ENCODE peak calls at places on chromosomes 12 and 14, in ten cellular contexts. Q, F, H, P, C, Y, N, X, W and R are unnamed samples.

GRCh38 chr12:68080577-68080976 is 79.0 kb downstream of the IFNG start:
- DNase-seq in Q (no peak), F (no peak), H (no peak), P (no peak), C (no peak), Y (no peak), N (no peak), X (no peak), W (no peak), R (no peak)

GRCh38 chr14:33954016-33954598 is 3.2 kb upstream of the EGLN3 start:
- DNase-seq in Q (no peak), F (no peak), H (no peak), P (no peak), C (no peak), Y (no peak), N (no peak), X (no peak), W (no peak), R (no peak)

GRCh38 chr14:64234877-64235651 is 59.1 kb downstream of the ESR2 start:
- DNase-seq in Q (no peak), F (no peak), H (no peak), P (peak; percentile 56), C (no peak), Y (no peak), N (no peak), X (peak; percentile 36), W (no peak), R (no peak)

GRCh38 chr14:69460093-69460701 is 24.3 kb upstream of the PLEKHD1 start:
- DNase-seq in Q (peak; percentile 79), F (no peak), H (peak; percentile 87), P (peak; percentile 90), C (peak; percentile 77), Y (peak; percentile 39), N (peak; percentile 49), X (peak; percentile 93), W (peak; percentile 72), R (peak; percentile 71)

GRCh38 chr12:124422570-124423523 is 128.0 kb downstream of the RFLNA start:
- DNase-seq in Q (peak; percentile 98), F (peak; percentile 92), H (peak; percentile 98), P (peak; percentile 75), C (peak; percentile 64), Y (peak; percentile 86), N (peak; percentile 95), X (peak; percentile 99), W (peak; percentile 95), R (peak; percentile 86)

GRCh38 chr12:129704232-129704830 is 199.5 kb downstream of the TMEM132D start:
- DNase-seq in Q (no peak), F (no peak), H (no peak), P (no peak), C (no peak), Y (no peak), N (no peak), X (no peak), W (no peak), R (no peak)

GRCh38 chr12:13178568-13179158 is 17.9 kb upstream of the EMP1 start:
- DNase-seq in Q (no peak), F (no peak), H (no peak), P (no peak), C (no peak), Y (no peak), N (peak; percentile 51), X (no peak), W (peak; percentile 86), R (no peak)

GRCh38 chr14:101048766-101049165 is 145.2 kb upstream of the RTL1 start:
- DNase-seq in Q (no peak), F (no peak), H (no peak), P (no peak), C (no peak), Y (no peak), N (no peak), X (no peak), W (no peak), R (no peak)

GRCh38 chr14:24195186-24196070 is at the start of gene TM9SF1:
- DNase-seq in Q (peak; percentile 79), F (peak; percentile 90), H (peak; percentile 97), P (peak; percentile 71), C (peak; percentile 85), Y (peak; percentile 89), N (peak; percentile 93), X (peak; percentile 83), W (peak; percentile 85), R (peak; percentile 63)
- TF ChIP-seq CTCF in Q (no peak), F (no peak), H (no peak), P (no peak), C (no peak), Y (no peak), N (no peak), X (no peak), W (no peak), R (no peak)

GRCh38 chr12:70659077-70659606 is 21.9 kb upstream of the PTPRB start:
- DNase-seq in Q (no peak), F (no peak), H (no peak), P (no peak), C (no peak), Y (no peak), N (no peak), X (no peak), W (no peak), R (no peak)

GRCh38 chr12:70660002-70660604 is 22.9 kb upstream of the PTPRB start:
- DNase-seq in Q (no peak), F (no peak), H (no peak), P (no peak), C (no peak), Y (no peak), N (no peak), X (no peak), W (no peak), R (no peak)

GRCh38 chr12:70661762-70662161 is 24.5 kb upstream of the PTPRB start:
- DNase-seq in Q (no peak), F (no peak), H (no peak), P (peak; percentile 81), C (peak; percentile 56), Y (no peak), N (no peak), X (peak; percentile 84), W (no peak), R (peak; percentile 63)

GRCh38 chr12:70657621-70658286 is 20.5 kb upstream of the PTPRB start:
- DNase-seq in Q (no peak), F (no peak), H (no peak), P (no peak), C (no peak), Y (no peak), N (no peak), X (no peak), W (no peak), R (no peak)

DNA sequence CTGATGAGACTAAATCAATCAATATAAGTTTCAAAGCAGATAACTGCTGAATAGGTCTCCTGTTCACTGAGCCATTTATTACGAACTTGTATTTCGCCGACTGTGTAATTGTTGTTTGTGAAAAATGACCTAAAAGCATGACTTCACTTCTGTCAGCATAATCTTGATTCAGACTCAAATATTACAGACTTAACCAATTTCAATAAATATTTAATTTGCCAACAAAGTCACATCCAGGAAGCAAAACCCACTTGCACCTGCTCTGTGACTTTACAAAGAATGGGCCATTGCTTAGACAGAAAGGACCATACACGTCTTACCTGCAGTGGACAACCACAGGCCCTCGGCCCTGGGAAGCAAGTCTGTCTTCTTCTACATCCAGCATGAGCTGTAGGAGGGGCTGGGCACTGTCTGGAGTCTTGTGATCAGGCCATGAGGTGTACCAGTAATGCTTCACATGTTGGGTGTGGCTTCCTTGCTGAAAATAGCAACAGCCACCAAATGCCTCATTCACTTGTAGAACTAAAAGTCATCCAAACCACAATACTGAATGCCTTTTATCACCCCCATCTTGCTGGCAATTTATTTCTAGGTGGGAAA is 23.5 kb upstream of the PTPRB start:
- DNase-seq in Q (no peak), F (no peak), H (no peak), P (peak; percentile 94), C (no peak), Y (peak; percentile 56), N (peak; percentile 62), X (peak; percentile 91), W (peak; percentile 36), R (peak; percentile 39)
- H3K4me3 ChIP-seq in Q (no peak overlapping the region), F (no peak overlapping the region), H (no peak overlapping the region), P (no peak overlapping the region), C (no peak overlapping the region), Y (no peak overlapping the region), N (no peak overlapping the region), X (no peak overlapping the region), W (no peak overlapping the region), R (no peak overlapping the region)

GRCh38 chr14:104442107-104442551 is 137.4 kb upstream of the C14orf180 start:
- DNase-seq in Q (no peak), F (peak; percentile 65), H (no peak), P (no peak), C (no peak), Y (no peak), N (no peak), X (no peak), W (no peak), R (no peak)

GRCh38 chr14:104442611-104443390 is 136.8 kb upstream of the C14orf180 start:
- DNase-seq in Q (no peak), F (no peak), H (peak; percentile 81), P (no peak), C (no peak), Y (no peak), N (no peak), X (no peak), W (no peak), R (no peak)

GRCh38 chr14:104445086-104445485 is 134.5 kb upstream of the C14orf180 start:
- DNase-seq in Q (no peak), F (no peak), H (peak; percentile 40), P (no peak), C (no peak), Y (no peak), N (no peak), X (no peak), W (no peak), R (no peak)

GRCh38 chr14:104444159-104445030 is 135.2 kb upstream of the C14orf180 start:
- DNase-seq in Q (no peak), F (no peak), H (peak; percentile 64), P (no peak), C (no peak), Y (no peak), N (no peak), X (no peak), W (no peak), R (no peak)

GRCh38 chr14:104443391-104444158 is 136.0 kb upstream of the C14orf180 start:
- DNase-seq in Q (no peak), F (no peak), H (peak; percentile 81), P (no peak), C (no peak), Y (peak; percentile 25), N (no peak), X (no peak), W (no peak), R (no peak)
- TF ChIP-seq CTCF in Q (no peak), F (no peak), H (no peak), P (no peak), C (no peak), Y (no peak), N (no peak), X (no peak), W (no peak), R (no peak)

DNA sequence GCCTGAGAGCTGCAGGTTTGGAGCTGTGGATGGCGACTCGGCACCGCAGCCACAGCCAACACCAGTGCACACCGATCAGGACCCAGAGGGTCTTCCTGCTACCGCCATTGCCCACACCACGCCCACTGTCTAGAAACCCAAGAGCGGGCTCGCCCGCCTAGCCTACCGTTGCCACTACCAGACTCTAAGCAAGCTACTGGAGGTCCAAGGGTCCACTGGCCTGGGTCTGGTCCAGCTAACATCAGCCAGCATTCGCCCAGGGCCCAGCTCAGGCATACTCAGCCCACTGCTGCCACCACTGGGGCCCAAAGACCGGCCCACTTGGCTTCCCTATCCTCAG is 30.5 kb upstream of the MON2 start:
- DNase-seq in Q (no peak), F (no peak), H (no peak), P (no peak), C (no peak), Y (peak; percentile 29), N (no peak), X (no peak), W (no peak), R (no peak)
- H3K4me3 ChIP-seq in Q (no peak overlapping the region), F (no peak overlapping the region), H (no peak overlapping the region), P (peak overlapping the region; percentile 58), C (no peak overlapping the region), Y (no peak overlapping the region), N (no peak overlapping the region), X (no peak overlapping the region), W (no peak overlapping the region), R (no peak overlapping the region)